ENCODE peak calls at places on chromosomes 6 and 20, in nine cellular contexts. X, C, W, K, Q, D, E, A and M are unnamed samples.
A peak's percentile ranks its signal among the peaks of the same experiment; 100 is the strongest.

GRCh38 chr6:89032599-89032998 is 48.0 kb upstream of the PNRC1 start:
- DNase-seq in E (no peak), D (no peak), X (no peak), A (no peak), K (no peak), C (no peak), W (no peak), Q (no peak), M (peak; percentile 41)

GRCh38 chr20:33566781-33567603 is 77.1 kb downstream of the CBFA2T2 start:
- DNase-seq in C (no peak), K (no peak), A (no peak), W (no peak), E (no peak), X (no peak), D (no peak), Q (no peak), M (no peak)

GRCh38 chr6:156437084-156437879 is 339.9 kb upstream of the ARID1B start:
- DNase-seq in A (no peak), D (no peak), X (no peak), W (no peak), K (no peak), E (no peak), Q (no peak), C (no peak), M (no peak)

GRCh38 chr6:39731565-39731964 is 6.4 kb upstream of the KIF6 start:
- DNase-seq in W (no peak), Q (no peak), X (no peak), E (no peak), D (no peak), K (no peak), A (no peak), C (no peak), M (no peak)

GRCh38 chr6:105769987-105770386 is 316.1 kb upstream of the PRDM1 start:
- DNase-seq in E (no peak), A (no peak), D (no peak), C (no peak), Q (no peak), W (no peak), X (no peak), K (no peak), M (peak; percentile 38)

GRCh38 chr20:41173161-41173721 is 35.9 kb downstream of the PLCG1 start:
- DNase-seq in K (peak; percentile 33), C (peak; percentile 68), Q (peak; percentile 18), D (peak; percentile 94), A (peak; percentile 87), X (peak; percentile 87), E (peak; percentile 59), W (peak; percentile 68), M (peak; percentile 92)

GRCh38 chr6:1321715-1322114 is 9.8 kb downstream of the FOXQ1 start:
- DNase-seq in C (no peak), A (no peak), X (no peak), K (peak; percentile 59), D (no peak), Q (no peak), W (no peak), E (peak; percentile 73), M (no peak)

GRCh38 chr6:162644153-162644552 is 83.4 kb downstream of the PRKN start:
- DNase-seq in X (no peak), C (no peak), K (no peak), E (no peak), W (no peak), D (no peak), A (no peak), Q (no peak), M (no peak)

GRCh38 chr6:136181858-136182257 is 68.3 kb downstream of the MTFR2 start:
- DNase-seq in A (no peak), X (no peak), C (no peak), D (no peak), E (no peak), W (no peak), Q (no peak), K (no peak), M (no peak)

GRCh38 chr6:70135783-70136182 is 167.1 kb downstream of the COL9A1 start:
- DNase-seq in A (no peak), E (no peak), X (no peak), Q (no peak), C (no peak), D (no peak), K (no peak), W (no peak), M (no peak)

GRCh38 chr6:73710470-73710869 is 14.5 kb downstream of the CD109 start:
- DNase-seq in W (no peak), D (no peak), C (no peak), E (peak; percentile 83), X (no peak), Q (no peak), A (no peak), K (no peak), M (peak; percentile 42)

GRCh38 chr6:133241901-133242760 is 974 bp downstream of the EYA4 start:
- DNase-seq in E (peak; percentile 45), X (no peak), W (no peak), D (no peak), A (peak; percentile 56), Q (no peak), K (no peak), C (no peak), M (peak; percentile 50)

GRCh38 chr6:111683749-111684267 is 78.1 kb upstream of the TRAF3IP2 start:
- DNase-seq in A (no peak), C (no peak), Q (no peak), X (no peak), K (peak; percentile 80), D (no peak), W (no peak), E (peak; percentile 99), M (peak; percentile 98)

GRCh38 chr6:79570802-79571367 is 33.7 kb upstream of the LCA5 start:
- DNase-seq in Q (no peak), A (no peak), W (peak; percentile 4), E (peak; percentile 59), D (peak; percentile 17), X (no peak), C (no peak), K (peak; percentile 14), M (peak; percentile 69)

GRCh38 chr20:41734506-41734945 is 116.3 kb upstream of the CHD6 start:
- DNase-seq in D (peak; percentile 87), Q (no peak), C (no peak), X (no peak), K (no peak), E (peak; percentile 24), W (peak; percentile 9), A (peak; percentile 62), M (peak; percentile 61)

GRCh38 chr6:80789912-80790635 is 683.6 kb downstream of the BCKDHB start:
- DNase-seq in D (no peak), K (no peak), C (no peak), X (no peak), Q (no peak), E (peak; percentile 1), W (no peak), A (no peak), M (peak; percentile 44)

GRCh38 chr6:142242269-142242668 is 59.5 kb upstream of the ADGRG6 start:
- DNase-seq in K (peak; percentile 2), A (no peak), X (no peak), D (peak; percentile 38), W (no peak), Q (no peak), E (peak; percentile 57), C (no peak), M (no peak)

GRCh38 chr6:15417811-15418210 is 171.9 kb downstream of the JARID2 start:
- DNase-seq in X (no peak), D (no peak), W (no peak), C (no peak), A (no peak), E (peak; percentile 89), Q (no peak), K (no peak), M (peak; percentile 72)

GRCh38 chr6:99612551-99613397 is 6.1 kb downstream of the PRDM13 start:
- DNase-seq in W (no peak), X (no peak), K (no peak), C (no peak), D (no peak), A (no peak), Q (no peak), E (no peak), M (no peak)

GRCh38 chr6:72446427-72446826 is 175.4 kb upstream of the KCNQ5 start:
- DNase-seq in K (no peak), Q (no peak), A (no peak), D (no peak), W (no peak), E (peak; percentile 27), C (no peak), X (no peak), M (peak; percentile 31)

GRCh38 chr20:53883098-53883762 is 187.2 kb downstream of the BCAS1 start:
- DNase-seq in W (no peak), Q (no peak), K (no peak), D (no peak), C (no peak), E (peak; percentile 61), X (no peak), A (no peak), M (peak; percentile 72)

GRCh38 chr6:39389372-39389767 is 66.9 kb upstream of the KCNK16 start:
- DNase-seq in Q (no peak), A (no peak), E (no peak), K (no peak), D (no peak), C (no peak), X (no peak), W (no peak), M (peak; percentile 37)

GRCh38 chr6:44867561-44868334 is 460.4 kb upstream of the RUNX2 start:
- DNase-seq in D (no peak), K (no peak), C (no peak), E (no peak), W (no peak), Q (no peak), A (no peak), X (no peak), M (no peak)

GRCh38 chr6:36094786-36095496 is 35.4 kb upstream of the MAPK13 start:
- DNase-seq in X (peak; percentile 81), E (peak; percentile 70), C (peak; percentile 46), D (peak; percentile 83), A (peak; percentile 84), W (peak; percentile 78), Q (peak; percentile 33), K (peak; percentile 17), M (peak; percentile 84)

GRCh38 chr6:16783952-16784351 is 22.7 kb upstream of the ATXN1 start:
- DNase-seq in K (no peak), X (no peak), A (no peak), E (no peak), C (no peak), W (no peak), D (no peak), Q (no peak), M (no peak)

GRCh38 chr20:12391099-12391498 is 473.4 kb downstream of the BTBD3 start:
- DNase-seq in E (no peak), X (no peak), K (no peak), D (no peak), C (no peak), Q (no peak), W (no peak), A (no peak), M (peak; percentile 14)

GRCh38 chr6:35028781-35029180 is 112.4 kb downstream of the TCP11 start:
- DNase-seq in E (no peak), W (no peak), Q (no peak), A (no peak), X (no peak), K (no peak), D (no peak), C (no peak), M (no peak)

GRCh38 chr6:44422534-44422933 is 35.0 kb downstream of the CDC5L start:
- DNase-seq in E (no peak), W (no peak), K (no peak), Q (no peak), A (no peak), X (no peak), C (no peak), D (no peak), M (no peak)

GRCh38 chr20:37567671-37568588 is 40.3 kb upstream of the BLCAP start:
- DNase-seq in Q (no peak), A (peak; percentile 41), C (no peak), W (no peak), X (no peak), D (peak; percentile 40), K (no peak), E (peak; percentile 12), M (no peak)

GRCh38 chr6:34438705-34439104 is 12.8 kb upstream of the RPS10 start:
- DNase-seq in A (no peak), X (no peak), W (no peak), E (no peak), D (no peak), K (no peak), C (no peak), Q (no peak), M (no peak)

GRCh38 chr6:115885636-115886366 is 174.9 kb downstream of the FRK start:
- DNase-seq in A (no peak), E (no peak), C (no peak), Q (no peak), X (no peak), K (no peak), D (no peak), W (no peak), M (no peak)